ENCODE peak calls at places on chromosomes 7 and 10, in seven cellular contexts. T is activated CD4-positive, alpha-beta T cell treated with anti-CD3 and anti-CD28 coated beads, Interleukin-2, amount 50 U/mL, for 4 hours; U is uterus; D is tibial nerve; S is H4; Y is dorsolateral prefrontal cortex; C is NCI-H2171. N is an unnamed sample.

GRCh38 chr10:64142395-64142794 is 621.2 kb downstream of the REEP3 start:
- DNase-seq in T (no peak), U (no peak), D (no peak), S (no peak), Y (no peak), C (no peak), N (no peak)

GRCh38 chr7:140625908-140626868 is 14.4 kb downstream of the DENND2A start:
- DNase-seq in T (no peak), U (peak; percentile 97), D (peak; percentile 96), S (peak; percentile 93), Y (peak; percentile 71), C (peak; percentile 32), N (no peak)

GRCh38 chr10:102604379-102604960 is 39.8 kb upstream of the TRIM8 start:
- DNase-seq in T (no peak), U (no peak), D (no peak), S (peak; percentile 55), Y (no peak), C (no peak), N (no peak)

GRCh38 chr10:29295813-29296212 is 6.9 kb downstream of the LYZL1 start:
- DNase-seq in T (no peak), U (no peak), D (no peak), S (no peak), Y (no peak), C (no peak), N (no peak)

GRCh38 chr10:104209575-104210198 is 22.5 kb downstream of the CFAP43 start:
- DNase-seq in T (peak; percentile 30), U (peak; percentile 20), D (peak; percentile 46), S (peak; percentile 31), Y (no peak), C (peak; percentile 20), N (no peak)

GRCh38 chr10:34494012-34494411 is 321.1 kb downstream of the PARD3 start:
- DNase-seq in T (no peak), U (no peak), D (no peak), S (no peak), Y (no peak), C (no peak), N (no peak)

GRCh38 chr10:80170641-80171040 is 34.7 kb downstream of the ANXA11 start:
- DNase-seq in T (no peak), U (no peak), D (no peak), S (no peak), Y (no peak), C (no peak), N (no peak)

GRCh38 chr10:90871279-90871760 is 454 bp upstream of the RPP30 start:
- DNase-seq in T (no peak), U (peak; percentile 22), D (peak; percentile 41), S (peak; percentile 84), Y (peak; percentile 66), C (no peak), N (no peak)

GRCh38 chr10:37712489-37713131 is 144.8 kb downstream of the ZNF248 start:
- DNase-seq in T (no peak), U (no peak), D (no peak), S (no peak), Y (no peak), C (no peak), N (no peak)

GRCh38 chr7:39464350-39465054 is 101.7 kb upstream of the YAE1 start:
- DNase-seq in T (no peak), U (no peak), D (no peak), S (no peak), Y (no peak), C (no peak), N (no peak)

GRCh38 chr10:113131611-113132330 is 181.7 kb downstream of the TCF7L2 start:
- DNase-seq in T (no peak), U (peak; percentile 34), D (peak; percentile 59), S (peak; percentile 83), Y (no peak), C (no peak), N (no peak)

GRCh38 chr7:123522061-123522460 is 12.3 kb downstream of the IQUB start:
- DNase-seq in T (no peak), U (no peak), D (no peak), S (no peak), Y (no peak), C (no peak), N (no peak)

GRCh38 chr7:70520604-70521003 is 611.3 kb upstream of the GALNT17 start:
- DNase-seq in T (no peak), U (no peak), D (no peak), S (no peak), Y (no peak), C (no peak), N (no peak)

GRCh38 chr7:55432937-55433784 is 68.0 kb downstream of the LANCL2 start:
- DNase-seq in T (no peak), U (no peak), D (no peak), S (peak; percentile 90), Y (no peak), C (peak; percentile 45), N (no peak)

GRCh38 chr10:110893559-110894179 is 21.9 kb downstream of the PDCD4 start:
- DNase-seq in T (no peak), U (no peak), D (no peak), S (peak; percentile 43), Y (no peak), C (no peak), N (no peak)

GRCh38 chr10:21021843-21022594 is 124.9 kb upstream of the NEBL start:
- DNase-seq in T (no peak), U (no peak), D (no peak), S (no peak), Y (no peak), C (no peak), N (no peak)

GRCh38 chr10:15141136-15142067 is 27.1 kb downstream of the NMT2 start:
- DNase-seq in T (peak; percentile 10), U (no peak), D (no peak), S (no peak), Y (no peak), C (peak; percentile 45), N (no peak)

GRCh38 chr7:1990001-1990670 is 242.6 kb downstream of the MAD1L1 start:
- DNase-seq in T (no peak), U (peak; percentile 49), D (no peak), S (no peak), Y (no peak), C (no peak), N (no peak)

GRCh38 chr7:98051118-98051744 is 55.4 kb upstream of the LMTK2 start:
- DNase-seq in T (peak; percentile 45), U (no peak), D (no peak), S (no peak), Y (peak; percentile 48), C (peak; percentile 74), N (peak; percentile 3)